ENCODE peak calls at places on chromosomes 2 and 18, in six cellular contexts. O is SJSA1, D is GM23248, T is vagina, Y is tibial artery, K is HAP-1. J is an unnamed sample. For H3K9me3, the result is how much of the 10 kb centered on the place peaks cover.

GRCh38 chr18:48022531-48023330 is 92.3 kb upstream of the SMAD2 start:
- DNase-seq in D (peak), T (no peak), Y (peak), O (peak), K (peak), J (no peak)

GRCh38 chr2:117835990-117836760 is 21.7 kb downstream of the DDX18 start:
- DNase-seq in K (peak), Y (peak), T (no peak), O (peak), D (peak), J (peak)

GRCh38 chr2:99608861-99609260 is 119.0 kb upstream of the REV1 start:
- DNase-seq in D (no peak), K (no peak), T (no peak), O (no peak), Y (no peak), J (no peak)

GRCh38 chr2:205701509-205701908 is 19.2 kb downstream of the NRP2 start:
- DNase-seq in O (no peak), D (peak), Y (no peak), T (no peak), K (no peak), J (no peak)

GRCh38 chr2:28296904-28297303 is 95.8 kb upstream of the FOSL2 start:
- DNase-seq in Y (no peak), T (no peak), K (no peak), D (peak), O (no peak), J (no peak)

GRCh38 chr2:239748811-239749210 is 276.3 kb downstream of the NDUFA10 start:
- DNase-seq in T (no peak), K (no peak), D (no peak), Y (no peak), O (no peak), J (no peak)

GRCh38 chr2:170703776-170704476 is 11.2 kb upstream of the SP5 start:
- DNase-seq in O (no peak), T (no peak), D (no peak), K (no peak), Y (no peak), J (no peak)

GRCh38 chr2:216086207-216086893 is 4.6 kb downstream of the TMEM169 start:
- DNase-seq in K (no peak), Y (no peak), T (no peak), O (no peak), D (no peak), J (no peak)

GRCh38 chr2:24866946-24867345 is 53.1 kb downstream of the ADCY3 start:
- DNase-seq in T (no peak), D (no peak), Y (no peak), K (no peak), O (no peak), J (no peak)

GRCh38 chr18:60846396-60846795 is 473.8 kb upstream of the MC4R start:
- DNase-seq in D (no peak), O (no peak), T (no peak), Y (no peak), K (no peak), J (no peak)

GRCh38 chr2:190668892-190669291 is 20.0 kb downstream of the NAB1 start:
- DNase-seq in O (no peak), K (no peak), T (no peak), Y (no peak), D (peak), J (no peak)

GRCh38 chr2:83459456-83459855 is 999.6 kb downstream of the SUCLG1 start:
- DNase-seq in K (no peak), O (no peak), D (peak), Y (no peak), T (no peak), J (no peak)
- H3K9me3 ChIP-seq in K (under half), O (under half), D (under half), Y (under half), T (under half), J (under half)

GRCh38 chr18:25595274-25595673 is 243.3 kb upstream of the ZNF521 start:
- DNase-seq in O (no peak), Y (no peak), D (no peak), T (no peak), K (no peak), J (no peak)

GRCh38 chr18:25599443-25599842 is 247.5 kb upstream of the ZNF521 start:
- DNase-seq in T (no peak), D (no peak), K (no peak), O (no peak), Y (no peak), J (no peak)

GRCh38 chr18:25590456-25590855 is 238.5 kb upstream of the ZNF521 start:
- DNase-seq in Y (no peak), O (no peak), D (no peak), T (no peak), K (no peak), J (no peak)

GRCh38 chr18:25592804-25593360 is 240.9 kb upstream of the ZNF521 start:
- DNase-seq in Y (no peak), D (no peak), T (no peak), K (no peak), O (no peak), J (no peak)

DNA sequence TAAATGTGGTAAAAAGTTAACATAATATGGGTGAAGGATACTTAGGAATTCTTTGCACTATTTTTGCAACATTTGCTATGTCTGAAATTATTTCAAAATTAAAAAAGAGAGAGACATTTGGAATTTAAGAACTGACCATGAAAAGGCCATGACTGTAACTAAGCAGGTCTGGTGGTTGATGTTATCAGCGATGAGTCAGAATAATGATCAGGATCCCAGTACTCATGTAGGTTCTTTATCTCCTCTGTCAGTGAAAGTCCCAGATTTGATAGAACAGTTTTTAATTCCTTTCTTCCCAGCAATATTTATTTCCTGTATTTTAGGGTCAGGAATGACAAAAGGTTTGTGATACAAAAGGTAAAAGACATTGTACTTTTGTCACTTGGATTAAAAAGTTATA is 242.4 kb upstream of the ZNF521 start:
- DNase-seq in D (peak), T (no peak), Y (no peak), K (no peak), O (no peak), J (no peak)
- H3K9me3 ChIP-seq in D (under half), T (under half), Y (under half), K (under half), O (under half), J (under half)

GRCh38 chr2:176147790-176148496 is 3.4 kb upstream of the HOXD4 start:
- DNase-seq in D (no peak), K (no peak), T (no peak), O (no peak), Y (no peak), J (no peak)

GRCh38 chr2:176147215-176147789 is 4.0 kb upstream of the HOXD4 start:
- DNase-seq in T (no peak), O (no peak), D (no peak), Y (no peak), K (no peak), J (no peak)

GRCh38 chr2:176149484-176150337 is 1.6 kb upstream of the HOXD4 start:
- DNase-seq in K (no peak), Y (no peak), T (no peak), D (no peak), O (no peak), J (no peak)

GRCh38 chr2:176150338-176151198 is 782 bp upstream of the HOXD4 start:
- DNase-seq in D (no peak), T (no peak), K (no peak), Y (no peak), O (no peak), J (no peak)

DNA sequence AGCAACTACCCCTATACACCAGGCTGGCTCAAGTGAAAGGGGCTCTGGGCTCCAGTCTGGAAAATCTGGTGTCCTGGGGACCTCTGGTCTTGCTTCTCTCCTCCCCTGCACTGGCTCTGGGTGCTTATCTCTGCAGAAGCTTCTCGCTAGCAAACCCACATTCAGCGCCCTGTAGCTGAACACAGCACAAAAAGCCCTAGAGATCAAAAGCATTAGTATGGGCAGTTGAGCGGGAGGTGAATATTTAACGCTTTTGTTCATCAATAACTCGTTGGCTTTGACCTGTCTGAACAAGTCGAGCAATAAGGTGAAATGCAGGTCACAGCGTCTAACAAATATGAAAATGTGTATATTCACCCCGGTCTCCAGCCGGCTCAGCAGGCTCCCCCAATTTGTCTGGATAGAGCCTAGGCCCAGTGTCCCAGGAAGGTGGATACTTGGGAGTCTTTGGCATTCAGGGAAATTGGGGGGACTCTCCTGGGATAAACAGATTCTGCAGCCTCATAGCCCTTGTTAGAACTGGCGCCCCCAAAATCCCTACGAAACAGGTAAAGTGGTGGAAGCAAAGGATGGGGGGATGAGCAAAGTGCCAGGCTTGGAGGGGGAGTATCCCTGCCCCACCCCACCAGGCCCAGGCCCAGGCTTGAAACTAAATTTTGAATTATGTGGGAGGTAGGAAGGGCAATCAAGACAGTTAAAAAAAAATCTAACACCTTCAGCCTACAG is 2.4 kb upstream of the HOXD4 start:
- DNase-seq in T (no peak), K (no peak), O (no peak), D (no peak), Y (no peak), J (no peak)
- H3K9me3 ChIP-seq in T (under half), K (under half), O (under half), D (under half), Y (under half), J (under half)

DNA sequence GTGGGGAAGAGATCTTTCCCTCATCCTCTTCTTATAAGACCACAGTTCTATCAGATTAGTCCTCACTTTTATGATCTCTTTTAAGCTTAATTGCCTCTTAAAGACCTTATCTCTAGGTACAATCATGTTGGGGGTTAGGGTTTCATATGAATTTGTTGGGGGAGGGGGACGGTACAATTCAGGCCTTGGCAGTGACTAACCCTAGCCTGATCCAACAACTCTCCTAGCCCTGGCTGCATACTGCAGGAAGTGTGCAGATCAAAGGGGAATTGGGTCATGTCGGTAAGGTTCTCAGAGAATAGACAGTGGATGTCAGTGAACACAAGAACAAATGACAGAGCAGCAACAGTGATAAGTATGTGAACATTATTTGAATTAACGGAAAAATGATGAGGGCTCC is 16.4 kb downstream of the CAPN13 start:
- DNase-seq in K (no peak), Y (no peak), D (no peak), T (peak), O (no peak), J (no peak)
- H3K9me3 ChIP-seq in K (under half), Y (under half), D (under half), T (under half), O (under half), J (under half)

GRCh38 chr18:33716061-33716683 is 138.2 kb downstream of the ASXL3 start:
- DNase-seq in Y (no peak), T (no peak), K (no peak), D (no peak), O (no peak), J (no peak)

GRCh38 chr18:33717339-33717738 is 139.3 kb downstream of the ASXL3 start:
- DNase-seq in Y (no peak), D (no peak), T (no peak), O (no peak), K (no peak), J (no peak)

DNA sequence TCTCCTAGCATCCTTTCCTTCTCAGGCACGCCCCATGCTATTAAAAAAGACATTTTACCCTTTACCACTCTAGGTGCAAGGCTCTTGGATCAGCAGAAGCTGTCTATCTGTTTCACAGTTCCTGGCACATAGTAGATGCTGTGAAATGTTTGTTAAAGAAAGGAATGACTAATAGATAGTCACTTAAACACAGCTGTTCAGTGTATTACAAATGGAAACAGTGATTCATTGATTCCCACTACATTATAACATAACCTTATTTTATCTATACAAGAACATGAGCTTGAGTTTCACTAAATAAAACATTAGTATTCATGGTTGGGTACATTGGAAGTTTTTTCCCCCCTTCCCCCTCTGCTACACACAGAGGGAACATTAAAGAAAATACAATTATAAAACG is 142.1 kb downstream of the ASXL3 start:
- DNase-seq in T (no peak), K (no peak), O (no peak), D (peak), Y (no peak), J (no peak)
- H3K9me3 ChIP-seq in T (under half), K (under half), O (under half), D (under half), Y (under half), J (under half)

DNA sequence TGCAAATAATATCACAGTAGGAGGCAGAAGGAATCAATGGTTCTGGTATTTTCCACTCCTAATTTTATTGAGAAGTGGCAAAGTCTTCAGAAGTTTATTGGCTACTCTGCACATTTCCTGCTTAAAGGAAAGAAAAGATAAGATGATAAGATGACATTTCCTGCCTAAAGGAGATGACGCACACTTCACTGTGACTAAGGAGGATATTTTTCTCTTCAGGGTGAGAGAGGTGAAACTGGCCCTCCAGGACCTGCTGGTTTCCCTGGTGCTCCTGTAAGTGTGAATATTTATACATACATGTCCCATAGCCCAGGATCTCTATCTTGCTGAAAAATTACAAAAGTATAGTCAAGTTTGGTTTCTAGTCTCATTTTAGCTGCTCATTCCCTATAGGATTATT is 27.9 kb downstream of the COL3A1 start:
- DNase-seq in K (no peak), O (peak), T (no peak), Y (no peak), D (peak), J (no peak)
- H3K9me3 ChIP-seq in K (under half), O (under half), T (under half), Y (under half), D (under half), J (under half)

GRCh38 chr2:213275265-213275664 is 9.0 kb upstream of the SPAG16 start:
- DNase-seq in K (no peak), Y (no peak), O (no peak), T (no peak), D (no peak), J (no peak)

GRCh38 chr2:213279961-213280360 is 4.3 kb upstream of the SPAG16 start:
- DNase-seq in O (no peak), K (no peak), Y (no peak), D (peak), T (no peak), J (peak)

GRCh38 chr2:213271947-213272346 is 12.3 kb upstream of the SPAG16 start:
- DNase-seq in D (no peak), K (no peak), O (no peak), Y (no peak), T (no peak), J (no peak)

DNA sequence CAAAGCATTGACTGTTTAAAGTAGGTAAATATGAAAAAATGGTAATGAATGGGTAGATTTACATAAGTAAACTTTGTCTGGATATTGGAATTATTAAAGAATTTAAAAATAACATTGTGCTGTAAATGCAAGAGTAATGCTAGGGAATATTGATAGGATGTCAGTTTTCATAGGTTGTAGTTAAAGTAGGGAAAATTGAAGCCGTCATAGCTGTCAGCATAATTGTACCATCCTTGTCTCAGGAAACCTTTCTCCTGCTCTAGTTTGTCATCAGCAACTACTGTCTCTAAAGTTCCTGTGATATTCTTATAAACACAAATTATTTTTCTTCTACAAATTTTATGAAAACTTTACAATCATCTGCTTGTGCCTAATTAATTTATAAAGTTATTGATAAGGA is 10.1 kb upstream of the SPAG16 start:
- DNase-seq in K (no peak), D (no peak), O (no peak), Y (no peak), T (no peak), J (no peak)
- H3K9me3 ChIP-seq in K (under half), D (under half), O (under half), Y (under half), T (under half), J (under half)

J was measured in tibial nerve.